ENCODE peak calls at places on chromosomes 4 and X, in four cellular contexts. One of them, this sample, is unnamed.
A peak's percentile ranks its signal among the peaks of the same experiment; 100 is the strongest.

GRCh38 chr4:54539500-54540029 is 118.2 kb upstream of the KIT start:
- DNase-seq in NB4: no peak
- DNase-seq in right lobe of liver: peak; percentile 51
- DNase-seq in mucosa of descending colon: peak; percentile 65
- DNase-seq in this sample: peak; percentile 12

GRCh38 chr4:66376396-66376795 is 706.1 kb upstream of the EPHA5 start:
- DNase-seq in NB4: no peak
- DNase-seq in right lobe of liver: no peak
- DNase-seq in mucosa of descending colon: no peak
- DNase-seq in this sample: no peak

GRCh38 chrX:149504915-149505651 is at the start of gene IDS:
- DNase-seq in NB4: peak; percentile 93
- DNase-seq in right lobe of liver: peak; percentile 89
- DNase-seq in mucosa of descending colon: peak; percentile 92
- DNase-seq in this sample: peak; percentile 93

GRCh38 chr4:68630371-68630770 is 40.1 kb downstream of the UGT2B15 start:
- DNase-seq in NB4: no peak
- DNase-seq in right lobe of liver: no peak
- DNase-seq in mucosa of descending colon: no peak
- DNase-seq in this sample: no peak

GRCh38 chr4:169485791-169486742 is 126.3 kb downstream of the NEK1 start:
- DNase-seq in NB4: peak; percentile 68
- DNase-seq in right lobe of liver: no peak
- DNase-seq in mucosa of descending colon: peak; percentile 71
- DNase-seq in this sample: peak; percentile 43

GRCh38 chr4:7831858-7832257 is 107.8 kb downstream of the AFAP1 start:
- DNase-seq in NB4: no peak
- DNase-seq in right lobe of liver: no peak
- DNase-seq in mucosa of descending colon: no peak
- DNase-seq in this sample: peak; percentile 35

GRCh38 chr4:8221476-8221875 is 22.4 kb downstream of the SH3TC1 start:
- DNase-seq in NB4: peak; percentile 93
- DNase-seq in right lobe of liver: no peak
- DNase-seq in mucosa of descending colon: no peak
- DNase-seq in this sample: no peak

GRCh38 chr4:43457866-43458265 is 565.4 kb downstream of the GRXCR1 start:
- DNase-seq in NB4: no peak
- DNase-seq in right lobe of liver: no peak
- DNase-seq in mucosa of descending colon: no peak
- DNase-seq in this sample: no peak

GRCh38 chrX:44935640-44936039 is 62.7 kb downstream of the KDM6A start:
- DNase-seq in NB4: no peak
- DNase-seq in right lobe of liver: no peak
- DNase-seq in mucosa of descending colon: no peak
- DNase-seq in this sample: no peak

GRCh38 chr4:187289371-187289770 is 565.7 kb upstream of the FAT1 start:
- DNase-seq in NB4: no peak
- DNase-seq in right lobe of liver: no peak
- DNase-seq in mucosa of descending colon: no peak
- DNase-seq in this sample: no peak

GRCh38 chrX:20042221-20042620 is 51.4 kb upstream of the BCLAF3 start:
- DNase-seq in NB4: no peak
- DNase-seq in right lobe of liver: no peak
- DNase-seq in mucosa of descending colon: no peak
- DNase-seq in this sample: no peak

GRCh38 chr4:46656071-46656470 is 253.0 kb downstream of the COX7B2 start:
- DNase-seq in NB4: no peak
- DNase-seq in right lobe of liver: no peak
- DNase-seq in mucosa of descending colon: no peak
- DNase-seq in this sample: no peak

GRCh38 chrX:7351946-7352345 is 204.0 kb upstream of the PUDP start:
- DNase-seq in NB4: no peak
- DNase-seq in right lobe of liver: no peak
- DNase-seq in mucosa of descending colon: no peak
- DNase-seq in this sample: no peak

GRCh38 chr4:58936436-58936835 is 1826.3 kb upstream of the IGFBP7 start:
- DNase-seq in NB4: no peak
- DNase-seq in right lobe of liver: no peak
- DNase-seq in mucosa of descending colon: no peak
- DNase-seq in this sample: no peak

GRCh38 chr4:153084939-153085630 is 119.2 kb upstream of the TRIM2 start:
- DNase-seq in NB4: peak; percentile 64
- DNase-seq in right lobe of liver: peak; percentile 77
- DNase-seq in mucosa of descending colon: peak; percentile 85
- DNase-seq in this sample: peak; percentile 92

GRCh38 chr4:188107931-188108843 is 1.2 kb downstream of the TRIML2 start:
- DNase-seq in NB4: no peak
- DNase-seq in right lobe of liver: no peak
- DNase-seq in mucosa of descending colon: no peak
- DNase-seq in this sample: no peak

GRCh38 chrX:68018248-68019203 is 414.8 kb downstream of the OPHN1 start:
- DNase-seq in NB4: peak; percentile 35
- DNase-seq in right lobe of liver: peak; percentile 53
- DNase-seq in mucosa of descending colon: peak; percentile 3
- DNase-seq in this sample: peak; percentile 9

GRCh38 chr4:104989363-104989762 is 157.3 kb upstream of the TET2 start:
- DNase-seq in NB4: no peak
- DNase-seq in right lobe of liver: no peak
- DNase-seq in mucosa of descending colon: peak; percentile 15
- DNase-seq in this sample: no peak

GRCh38 chr4:123340381-123340701 is 56.3 kb upstream of the SPRY1 start:
- DNase-seq in NB4: peak; percentile 54
- DNase-seq in right lobe of liver: no peak
- DNase-seq in mucosa of descending colon: no peak
- DNase-seq in this sample: no peak

GRCh38 chr4:40316333-40316781 is 18.8 kb upstream of the CHRNA9 start:
- DNase-seq in NB4: peak; percentile 61
- DNase-seq in right lobe of liver: no peak
- DNase-seq in mucosa of descending colon: peak; percentile 9
- DNase-seq in this sample: peak; percentile 52

GRCh38 chrX:41300758-41301437 is 33.1 kb upstream of the DDX3X start:
- DNase-seq in NB4: no peak
- DNase-seq in right lobe of liver: no peak
- DNase-seq in mucosa of descending colon: no peak
- DNase-seq in this sample: no peak

This sample was measured in activated CD4-positive, alpha-beta memory T cell treated with anti-CD3 and anti-CD28 coated beads for 36 hours.